ENCODE peak calls at places on chromosome 17, in eight cellular contexts. X, C, N, B, T, Q, R and S are unnamed samples.

GRCh38 chr17:63277629-63278028 is 168.5 kb downstream of the CYB561 start:
- DNase-seq in X (no peak), C (peak; percentile 24), N (no peak), B (no peak), T (no peak), Q (no peak), R (no peak), S (no peak)

GRCh38 chr17:67200727-67201301 is 44.2 kb downstream of the HELZ start:
- DNase-seq in X (no peak), C (peak; percentile 23), N (no peak), B (no peak), T (no peak), Q (no peak), R (no peak), S (no peak)

GRCh38 chr17:68053237-68054030 is 17.9 kb downstream of the KPNA2 start:
- DNase-seq in X (no peak), C (peak; percentile 85), N (no peak), B (no peak), T (peak; percentile 53), Q (peak; percentile 51), R (no peak), S (no peak)

GRCh38 chr17:70241071-70241470 is 71.7 kb downstream of the KCNJ2 start:
- DNase-seq in X (no peak), C (no peak), N (no peak), B (no peak), T (no peak), Q (no peak), R (no peak), S (no peak)

GRCh38 chr17:77185137-77185536 is 44.4 kb downstream of the SEC14L1 start:
- DNase-seq in X (no peak), C (peak; percentile 32), N (no peak), B (no peak), T (no peak), Q (no peak), R (no peak), S (no peak)

GRCh38 chr17:50425682-50426471 is at the start of gene ACSF2:
- DNase-seq in X (peak; percentile 83), C (peak; percentile 40), N (peak; percentile 92), B (peak; percentile 45), T (peak; percentile 90), Q (peak; percentile 67), R (peak; percentile 67), S (peak; percentile 28)

GRCh38 chr17:54916721-54917120 is 16.1 kb downstream of the TOM1L1 start:
- DNase-seq in X (no peak), C (no peak), N (no peak), B (no peak), T (no peak), Q (no peak), R (no peak), S (no peak)

GRCh38 chr17:82204831-82205719 is 7.6 kb downstream of the CCDC57 start:
- DNase-seq in X (no peak), C (peak; percentile 70), N (peak; percentile 76), B (no peak), T (no peak), Q (no peak), R (peak; percentile 29), S (peak; percentile 75)

GRCh38 chr17:7139400-7139799 is 24.8 kb upstream of the ASGR2 start:
- DNase-seq in X (no peak), C (no peak), N (no peak), B (no peak), T (no peak), Q (no peak), R (no peak), S (no peak)

GRCh38 chr17:31623990-31624389 is 232.5 kb downstream of the RAB11FIP4 start:
- DNase-seq in X (no peak), C (no peak), N (no peak), B (no peak), T (no peak), Q (no peak), R (no peak), S (no peak)

GRCh38 chr17:18990331-18990730 is 14.2 kb downstream of the FAM83G start:
- DNase-seq in X (no peak), C (no peak), N (no peak), B (no peak), T (no peak), Q (no peak), R (no peak), S (no peak)

GRCh38 chr17:17587614-17588336 is 3.7 kb downstream of the PEMT start:
- DNase-seq in X (no peak), C (no peak), N (no peak), B (no peak), T (no peak), Q (no peak), R (no peak), S (no peak)

GRCh38 chr17:59160203-59161025 is 4.9 kb downstream of the PRR11 start:
- DNase-seq in X (no peak), C (peak; percentile 18), N (no peak), B (no peak), T (no peak), Q (no peak), R (no peak), S (no peak)

GRCh38 chr17:59202320-59202719 is 7.5 kb upstream of the SMG8 start:
- DNase-seq in X (no peak), C (no peak), N (no peak), B (no peak), T (no peak), Q (no peak), R (no peak), S (no peak)

GRCh38 chr17:78366109-78366848 is 6.4 kb upstream of the SOCS3 start:
- DNase-seq in X (peak; percentile 66), C (no peak), N (no peak), B (no peak), T (no peak), Q (no peak), R (no peak), S (no peak)

GRCh38 chr17:9436629-9437028 is 139.0 kb downstream of the STX8 start:
- DNase-seq in X (no peak), C (no peak), N (no peak), B (no peak), T (no peak), Q (no peak), R (no peak), S (no peak)

GRCh38 chr17:61393550-61393903 is 6.1 kb upstream of the TBX2 start:
- DNase-seq in X (peak; percentile 58), C (no peak), N (no peak), B (no peak), T (no peak), Q (no peak), R (no peak), S (no peak)

GRCh38 chr17:41812176-41813038 is at the start of gene FKBP10:
- DNase-seq in X (peak; percentile 94), C (peak; percentile 88), N (peak; percentile 72), B (no peak), T (peak; percentile 75), Q (peak; percentile 76), R (peak; percentile 43), S (peak; percentile 72)

GRCh38 chr17:82333279-82334171 is at the start of gene SECTM1:
- DNase-seq in X (peak; percentile 61), C (peak; percentile 35), N (no peak), B (no peak), T (peak; percentile 73), Q (peak; percentile 55), R (peak; percentile 26), S (no peak)

GRCh38 chr17:46764335-46764708 is 54.2 kb downstream of the WNT3 start:
- DNase-seq in X (no peak), C (no peak), N (no peak), B (no peak), T (no peak), Q (no peak), R (no peak), S (no peak)

GRCh38 chr17:8122923-8123694 is 797 bp downstream of the HES7 start:
- DNase-seq in X (peak; percentile 63), C (no peak), N (peak; percentile 79), B (no peak), T (no peak), Q (peak; percentile 25), R (peak; percentile 41), S (no peak)

GRCh38 chr17:81926451-81927144 is 937 bp downstream of the MAFG start:
- DNase-seq in X (peak; percentile 77), C (peak; percentile 85), N (peak; percentile 90), B (no peak), T (peak; percentile 90), Q (peak; percentile 85), R (peak; percentile 54), S (peak; percentile 55)